ENCODE peak calls at places on chromosome 18, in eight cellular contexts. Y, J, C, X, G, A, D and T are unnamed samples.

GRCh38 chr18:77102246-77103040 is 30.1 kb downstream of the MBP start:
- DNase-seq in Y (peak), J (no peak), C (no peak), X (no peak), G (no peak), A (peak), D (no peak), T (no peak)

GRCh38 chr18:22465859-22466602 is 48.3 kb upstream of the CTAGE1 start:
- DNase-seq in Y (peak), J (peak), C (no peak), X (no peak), G (peak), A (peak), D (no peak), T (no peak)

GRCh38 chr18:78579854-78580577 is 399.6 kb upstream of the SALL3 start:
- DNase-seq in Y (no peak), J (no peak), C (no peak), X (no peak), G (no peak), A (no peak), D (no peak), T (no peak)

GRCh38 chr18:71583291-71583690 is 960.9 kb downstream of the CBLN2 start:
- DNase-seq in Y (peak), J (no peak), C (no peak), X (no peak), G (no peak), A (no peak), D (no peak), T (no peak)

GRCh38 chr18:69674921-69675405 is 272.7 kb downstream of the CD226 start:
- DNase-seq in Y (no peak), J (no peak), C (no peak), X (no peak), G (no peak), A (no peak), D (no peak), T (no peak)

GRCh38 chr18:75041586-75041985 is 167.4 kb downstream of the PTGR3 start:
- DNase-seq in Y (peak), J (no peak), C (no peak), X (no peak), G (no peak), A (no peak), D (no peak), T (no peak)

GRCh38 chr18:51070545-51070944 is 40.5 kb downstream of the SMAD4 start:
- DNase-seq in Y (peak), J (no peak), C (no peak), X (no peak), G (no peak), A (peak), D (no peak), T (no peak)

GRCh38 chr18:55768255-55768654 is 180.3 kb upstream of the TCF4 start:
- DNase-seq in Y (peak), J (no peak), C (no peak), X (no peak), G (no peak), A (no peak), D (no peak), T (no peak)

GRCh38 chr18:48930926-48931325 is 19.8 kb downstream of the SMAD7 start:
- DNase-seq in Y (no peak), J (no peak), C (no peak), X (no peak), G (no peak), A (no peak), D (no peak), T (no peak)

GRCh38 chr18:6557052-6557451 is 142.3 kb upstream of the L3MBTL4 start:
- DNase-seq in Y (no peak), J (no peak), C (no peak), X (no peak), G (no peak), A (no peak), D (peak), T (no peak)

GRCh38 chr18:78769502-78770113 is 210.0 kb upstream of the SALL3 start:
- DNase-seq in Y (no peak), J (peak), C (no peak), X (no peak), G (no peak), A (no peak), D (no peak), T (no peak)

GRCh38 chr18:44564922-44565321 is 115.8 kb upstream of the SETBP1 start:
- DNase-seq in Y (peak), J (no peak), C (no peak), X (no peak), G (no peak), A (peak), D (no peak), T (no peak)

GRCh38 chr18:79930020-79930642 is 21.3 kb downstream of the SLC66A2 start:
- DNase-seq in Y (no peak), J (no peak), C (no peak), X (no peak), G (no peak), A (no peak), D (no peak), T (no peak)

GRCh38 chr18:49071776-49072175 is 121.0 kb upstream of the SMAD7 start:
- DNase-seq in Y (no peak), J (no peak), C (no peak), X (no peak), G (no peak), A (no peak), D (no peak), T (no peak)

GRCh38 chr18:5527603-5528002 is 16.2 kb downstream of the EPB41L3 start:
- DNase-seq in Y (peak), J (peak), C (no peak), X (peak), G (no peak), A (peak), D (no peak), T (no peak)

GRCh38 chr18:69752737-69753380 is 194.8 kb downstream of the CD226 start:
- DNase-seq in Y (no peak), J (no peak), C (no peak), X (no peak), G (no peak), A (no peak), D (no peak), T (no peak)

GRCh38 chr18:8871484-8871883 is 166.1 kb downstream of the MTCL1 start:
- DNase-seq in Y (no peak), J (no peak), C (no peak), X (no peak), G (no peak), A (no peak), D (no peak), T (no peak)

GRCh38 chr18:27005589-27005988 is 140.1 kb upstream of the AQP4 start:
- DNase-seq in Y (peak), J (no peak), C (no peak), X (no peak), G (no peak), A (no peak), D (no peak), T (no peak)
- TF ChIP-seq CTCF in Y (peak), J (no peak), C (peak), X (peak), G (no peak), A (peak), D (peak), T (no peak)

DNA sequence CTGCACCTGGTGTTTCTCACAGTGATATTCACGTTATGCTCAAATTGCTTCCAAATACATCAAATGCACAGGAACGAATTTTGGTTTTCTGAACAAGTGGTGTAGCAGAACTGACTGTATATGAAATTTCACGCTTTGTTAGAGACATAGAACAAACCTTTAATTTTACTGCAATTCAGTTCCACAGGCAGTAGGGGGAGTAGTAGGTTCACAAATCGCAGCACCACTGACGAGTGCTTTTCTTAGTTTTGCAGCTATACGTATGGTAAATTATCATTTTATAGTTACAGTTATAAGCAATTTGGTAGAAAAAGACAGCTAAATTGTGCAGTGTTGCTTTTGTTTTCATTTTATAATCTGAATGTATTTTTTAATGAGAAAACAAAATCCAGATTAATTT is 113.3 kb downstream of the KIAA1328 start:
- DNase-seq in Y (peak), J (no peak), C (no peak), X (no peak), G (no peak), A (peak), D (peak), T (no peak)
- TF ChIP-seq CTCF in Y (peak), J (no peak), C (peak), X (peak), G (no peak), A (peak), D (peak), T (peak)

DNA sequence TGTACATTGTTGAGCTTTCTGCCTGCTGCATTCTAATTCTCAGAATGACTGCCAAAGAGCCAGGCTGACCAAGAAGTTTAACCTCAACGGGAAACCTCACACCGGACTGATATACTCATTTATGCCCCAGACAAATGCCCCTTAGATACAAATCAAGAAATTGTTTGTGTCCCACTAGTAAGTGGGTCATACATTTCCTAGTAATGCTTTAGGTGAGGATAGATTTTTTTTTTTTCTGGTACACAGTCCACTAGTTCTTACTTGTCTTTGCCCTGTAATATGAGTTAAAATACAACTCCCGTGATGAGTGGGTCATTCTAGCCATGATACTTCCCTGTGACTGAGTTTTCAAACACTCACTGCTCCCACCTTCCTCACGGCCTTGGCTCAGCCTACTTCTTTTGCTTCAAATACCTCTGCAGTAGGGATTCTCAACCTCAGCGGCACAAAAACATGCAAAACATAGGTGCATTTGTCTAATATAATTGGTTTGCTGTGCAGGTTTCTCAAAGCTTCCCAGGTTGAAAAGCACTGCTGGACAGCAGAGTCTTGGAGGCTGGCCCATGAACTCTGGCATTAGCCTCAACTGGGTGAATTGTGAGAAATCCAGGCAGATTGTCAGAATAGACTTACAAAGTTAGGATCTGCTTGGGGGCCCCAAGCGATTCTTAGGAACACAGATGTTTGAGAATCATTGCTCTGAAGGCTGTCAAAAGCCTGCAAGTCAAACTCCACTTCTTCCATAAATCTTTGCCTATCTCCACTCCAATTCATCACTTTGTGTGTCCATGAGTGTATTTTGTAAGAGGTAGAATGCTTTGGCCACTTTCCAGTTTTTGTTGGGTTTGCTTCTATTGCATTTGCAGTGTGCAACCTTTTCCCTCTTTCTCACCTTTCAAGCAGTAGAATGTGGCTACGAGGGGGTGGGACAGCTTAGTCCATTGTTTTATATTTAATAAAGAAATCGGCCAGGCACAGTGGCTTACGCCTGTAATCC is 35.5 kb downstream of the TGIF1 start:
- DNase-seq in Y (no peak), J (no peak), C (no peak), X (no peak), G (no peak), A (no peak), D (no peak), T (no peak)
- TF ChIP-seq CTCF in Y (no peak), J (no peak), C (no peak), X (no peak), G (no peak), A (no peak), D (no peak), T (no peak)

GRCh38 chr18:73407506-73407905 is 539.7 kb upstream of the NETO1 start:
- DNase-seq in Y (peak), J (no peak), C (no peak), X (no peak), G (no peak), A (no peak), D (no peak), T (no peak)
- TF ChIP-seq CTCF in Y (no peak), J (no peak), C (no peak), X (no peak), G (no peak), A (no peak), D (no peak), T (no peak)

GRCh38 chr18:58671122-58671940 is at the start of gene MALT1:
- DNase-seq in Y (peak), J (peak), C (peak), X (peak), G (peak), A (no peak), D (peak), T (peak)
- TF ChIP-seq CTCF in Y (no peak), J (no peak), C (no peak), X (peak), G (no peak), A (no peak), D (no peak), T (no peak)

GRCh38 chr18:64037812-64038414 is 68.0 kb downstream of the SERPINB8 start:
- DNase-seq in Y (peak), J (no peak), C (no peak), X (no peak), G (no peak), A (no peak), D (peak), T (no peak)
- TF ChIP-seq CTCF in Y (peak), J (no peak), C (peak), X (peak), G (peak), A (peak), D (peak), T (peak)

GRCh38 chr18:13216732-13217465 is 1.7 kb upstream of the LDLRAD4 start:
- DNase-seq in Y (no peak), J (peak), C (peak), X (peak), G (no peak), A (no peak), D (peak), T (no peak)
- TF ChIP-seq CTCF in Y (no peak), J (peak), C (peak), X (peak), G (peak), A (peak), D (no peak), T (peak)

DNA sequence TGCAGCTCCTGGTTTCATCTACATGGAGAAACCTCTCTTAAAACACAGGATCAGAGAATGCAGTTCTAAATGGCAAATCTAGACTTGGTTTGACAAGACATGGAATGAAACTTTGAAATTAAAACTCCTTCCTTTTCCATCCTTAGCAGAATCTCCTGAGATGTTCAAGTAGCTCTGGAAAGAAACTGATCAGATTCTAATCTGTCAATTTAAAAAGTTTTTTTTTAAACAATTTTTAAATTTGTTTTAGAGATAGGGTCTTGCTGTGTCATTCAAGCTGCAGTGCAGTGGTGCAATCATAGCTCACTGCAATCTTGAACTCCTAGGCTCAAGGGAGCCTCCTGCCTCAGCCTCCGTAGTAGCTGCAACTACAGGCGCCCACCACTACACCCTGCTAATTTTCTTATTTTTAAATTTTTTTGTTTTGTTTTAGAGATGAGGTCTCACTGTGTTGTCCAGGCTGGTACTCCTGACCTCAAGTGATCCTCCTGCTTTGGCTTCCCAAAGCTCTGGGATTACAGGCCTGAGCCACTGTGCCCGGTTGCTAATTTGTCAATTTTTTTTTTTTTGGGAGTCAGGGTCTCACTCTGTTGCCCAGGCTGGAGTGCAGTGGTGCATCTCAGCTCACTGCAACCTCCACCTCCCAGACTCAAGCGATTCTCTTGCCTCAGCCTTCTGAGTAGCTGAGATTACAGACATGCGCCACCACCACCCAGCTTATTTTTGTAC is 216.7 kb downstream of the TGIF1 start:
- DNase-seq in Y (no peak), J (no peak), C (no peak), X (no peak), G (no peak), A (no peak), D (no peak), T (no peak)
- TF ChIP-seq CTCF in Y (no peak), J (no peak), C (no peak), X (peak), G (no peak), A (no peak), D (no peak), T (peak)

DNA sequence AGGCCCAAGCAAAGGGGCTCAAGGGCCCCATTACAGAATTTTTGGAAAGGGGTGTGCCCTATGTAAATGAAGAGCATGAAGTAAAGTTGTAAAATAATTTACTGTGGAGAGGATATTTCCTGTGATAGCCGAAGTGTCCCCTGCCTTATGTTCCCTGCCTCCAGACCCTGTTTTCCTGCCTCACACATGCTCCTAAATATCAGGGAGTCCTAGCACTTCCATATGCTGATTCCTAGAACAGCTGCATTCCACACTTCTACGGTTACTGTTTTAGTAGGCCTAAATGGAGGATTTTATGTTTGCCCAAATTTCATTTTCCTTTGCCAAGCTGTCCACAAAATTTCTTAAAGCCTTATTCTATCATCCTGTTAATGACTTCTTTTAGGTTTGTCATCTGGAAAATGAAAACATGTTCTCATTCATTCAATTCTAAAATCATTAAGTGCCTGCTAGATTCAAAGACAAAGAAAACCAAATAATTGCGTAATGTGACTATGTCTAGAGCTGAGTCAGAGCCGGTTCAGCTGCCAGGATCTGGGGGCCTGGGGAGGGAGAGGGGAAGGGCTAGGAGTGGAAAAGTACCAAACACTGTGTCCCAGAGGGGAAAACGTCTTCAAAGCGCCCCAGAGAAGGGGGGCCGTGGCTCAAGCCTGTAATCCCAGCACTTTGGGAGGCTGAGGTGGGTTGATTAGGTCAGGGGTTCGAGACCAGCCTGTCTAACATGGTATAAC is 25.8 kb upstream of the IMPA2 start:
- DNase-seq in Y (peak), J (peak), C (peak), X (peak), G (no peak), A (no peak), D (no peak), T (no peak)
- TF ChIP-seq CTCF in Y (no peak), J (no peak), C (no peak), X (no peak), G (no peak), A (no peak), D (no peak), T (no peak)